ENCODE peak calls at places on chromosomes 2 and 18, in five cellular contexts. C is PC-3, R is WTC11, S is GM20000, E is stomach. K is an unnamed sample.

GRCh38 chr2:191675807-191676667 is 1.9 kb upstream of the NABP1 start:
- DNase-seq in C (no peak), R (no peak), S (peak; percentile 69), E (peak; percentile 35), K (no peak)

GRCh38 chr2:109375656-109376055 is 238.1 kb downstream of the SEPTIN10 start:
- DNase-seq in C (no peak), R (no peak), S (no peak), E (peak; percentile 11), K (no peak)

GRCh38 chr18:56298935-56299334 is 339.5 kb downstream of the TXNL1 start:
- DNase-seq in C (peak; percentile 96), R (no peak), S (no peak), E (no peak), K (no peak)

GRCh38 chr2:84805250-84805917 is 75.5 kb downstream of the TRABD2A start:
- DNase-seq in C (no peak), R (no peak), S (no peak), E (no peak), K (no peak)

GRCh38 chr2:23434721-23435121 is 49.7 kb downstream of the KLHL29 start:
- DNase-seq in C (no peak), R (no peak), S (no peak), E (peak; percentile 17), K (no peak)

GRCh38 chr2:200310545-200310971 is 4.1 kb downstream of the SPATS2L start:
- DNase-seq in C (peak; percentile 59), R (no peak), S (no peak), E (no peak), K (no peak)

GRCh38 chr2:201482543-201482942 is 31.0 kb downstream of the STRADB start:
- DNase-seq in C (no peak), R (no peak), S (no peak), E (no peak), K (no peak)

GRCh38 chr2:187126247-187127005 is 277.5 kb upstream of the ZSWIM2 start:
- DNase-seq in C (no peak), R (no peak), S (no peak), E (no peak), K (no peak)

GRCh38 chr2:33264766-33265165 is 211.7 kb upstream of the RASGRP3 start:
- DNase-seq in C (no peak), R (no peak), S (no peak), E (no peak), K (no peak)

GRCh38 chr2:138475394-138475793 is 26.2 kb upstream of the SPOPL start:
- DNase-seq in C (peak; percentile 41), R (no peak), S (peak; percentile 29), E (no peak), K (no peak)

GRCh38 chr2:95270541-95271081 is 3.6 kb upstream of the PROM2 start:
- DNase-seq in C (no peak), R (peak; percentile 2), S (no peak), E (peak; percentile 21), K (no peak)

GRCh38 chr2:207901401-207901800 is 123.9 kb downstream of the PLEKHM3 start:
- DNase-seq in C (no peak), R (no peak), S (no peak), E (no peak), K (no peak)

GRCh38 chr18:32472841-32473240 is 2.2 kb upstream of the GAREM1 start:
- DNase-seq in C (no peak), R (no peak), S (no peak), E (no peak), K (no peak)

GRCh38 chr2:7517122-7517487 is 599.9 kb downstream of the RNF144A start:
- DNase-seq in C (peak; percentile 89), R (no peak), S (no peak), E (no peak), K (no peak)

GRCh38 chr18:23257686-23258565 is 122.6 kb downstream of the CABLES1 start:
- DNase-seq in C (peak; percentile 68), R (no peak), S (no peak), E (no peak), K (no peak)

GRCh38 chr2:233051241-233052149 is 8.6 kb upstream of the INPP5D start:
- DNase-seq in C (peak; percentile 95), R (peak; percentile 81), S (no peak), E (no peak), K (peak; percentile 40)

GRCh38 chr2:80105020-80105419 is 199.5 kb downstream of the LRRTM1 start:
- DNase-seq in C (no peak), R (no peak), S (no peak), E (no peak), K (no peak)

GRCh38 chr2:187500585-187501359 is 52.7 kb upstream of the CALCRL start:
- DNase-seq in C (peak; percentile 95), R (no peak), S (no peak), E (no peak), K (no peak)

GRCh38 chr2:227625420-227625819 is 8.1 kb downstream of the SCYGR4 start:
- DNase-seq in C (no peak), R (no peak), S (no peak), E (no peak), K (no peak)

GRCh38 chr2:205474746-205475145 is 207.6 kb upstream of the NRP2 start:
- DNase-seq in C (peak; percentile 30), R (no peak), S (no peak), E (no peak), K (no peak)

GRCh38 chr18:6884944-6885343 is 155.4 kb downstream of the ARHGAP28 start:
- DNase-seq in C (no peak), R (no peak), S (no peak), E (no peak), K (no peak)

GRCh38 chr18:36828630-36829361 is at the start of the genes KIAA1328 and TPGS2:
- DNase-seq in C (peak; percentile 65), R (peak; percentile 83), S (peak; percentile 96), E (peak; percentile 86), K (peak; percentile 33)

GRCh38 chr2:75466708-75467311 is 93.9 kb downstream of the EVA1A start:
- DNase-seq in C (peak; percentile 65), R (peak; percentile 71), S (peak; percentile 33), E (peak; percentile 43), K (no peak)

GRCh38 chr2:239758325-239758877 is 266.7 kb downstream of the NDUFA10 start:
- DNase-seq in C (peak; percentile 74), R (no peak), S (no peak), E (no peak), K (no peak)

GRCh38 chr18:44725300-44726096 is 44.8 kb downstream of the SETBP1 start:
- DNase-seq in C (peak; percentile 21), R (no peak), S (peak; percentile 56), E (no peak), K (no peak)

GRCh38 chr2:12412898-12413305 is 303.8 kb upstream of the TRIB2 start:
- DNase-seq in C (no peak), R (no peak), S (peak; percentile 43), E (no peak), K (no peak)

GRCh38 chr2:3778841-3779505 is 75.6 kb downstream of the DCDC2C start:
- DNase-seq in C (no peak), R (no peak), S (no peak), E (no peak), K (no peak)

GRCh38 chr2:223834431-223834830 is 3.0 kb downstream of the AP1S3 start:
- DNase-seq in C (no peak), R (no peak), S (no peak), E (no peak), K (no peak)

GRCh38 chr2:223841436-223842180 is 4.2 kb upstream of the AP1S3 start:
- DNase-seq in C (peak; percentile 35), R (no peak), S (no peak), E (no peak), K (no peak)

GRCh38 chr2:223835701-223836532 is 1.5 kb downstream of the AP1S3 start:
- DNase-seq in C (peak; percentile 87), R (no peak), S (peak; percentile 83), E (no peak), K (no peak)

GRCh38 chr2:223837290-223838061 is at the start of gene AP1S3:
- DNase-seq in C (peak; percentile 84), R (peak; percentile 90), S (peak; percentile 93), E (peak; percentile 84), K (peak; percentile 28)
- TF ChIP-seq CTCF in C (no peak), R (no peak), S (no peak), E (peak; percentile 22), K (no peak)

GRCh38 chr18:834086-834720 is 22.2 kb upstream of the YES1 start:
- DNase-seq in C (no peak), R (no peak), S (no peak), E (no peak), K (no peak)

GRCh38 chr18:833197-833596 is 21.2 kb upstream of the YES1 start:
- DNase-seq in C (no peak), R (no peak), S (no peak), E (no peak), K (no peak)

GRCh38 chr18:829432-829831 is 17.4 kb upstream of the YES1 start:
- DNase-seq in C (no peak), R (no peak), S (no peak), E (no peak), K (no peak)

GRCh38 chr18:830315-830901 is 18.4 kb upstream of the YES1 start:
- DNase-seq in C (no peak), R (no peak), S (peak; percentile 17), E (no peak), K (no peak)

GRCh38 chr18:832085-832681 is 20.1 kb upstream of the YES1 start:
- DNase-seq in C (no peak), R (peak; percentile 70), S (no peak), E (peak; percentile 32), K (no peak)
- TF ChIP-seq CTCF in C (peak; percentile 14), R (no peak), S (no peak), E (no peak), K (no peak)

GRCh38 chr18:62248313-62248712 is 61.3 kb downstream of the RELCH start:
- DNase-seq in C (no peak), R (no peak), S (no peak), E (no peak), K (no peak)

GRCh38 chr18:62245177-62245576 is 58.1 kb downstream of the RELCH start:
- DNase-seq in C (no peak), R (no peak), S (no peak), E (no peak), K (no peak)

GRCh38 chr18:62249478-62250097 is 62.5 kb downstream of the RELCH start:
- DNase-seq in C (peak; percentile 84), R (peak; percentile 73), S (peak; percentile 45), E (peak; percentile 85), K (peak; percentile 82)

GRCh38 chr18:62242955-62243354 is 55.9 kb downstream of the RELCH start:
- DNase-seq in C (no peak), R (no peak), S (no peak), E (no peak), K (no peak)

GRCh38 chr18:62245699-62246098 is 58.6 kb downstream of the RELCH start:
- DNase-seq in C (peak; percentile 3), R (no peak), S (no peak), E (no peak), K (no peak)
- TF ChIP-seq CTCF in C (peak; percentile 28), R (no peak), S (no peak), E (no peak), K (no peak)

GRCh38 chr2:8681786-8682692 is at the start of gene ID2:
- DNase-seq in C (peak; percentile 99), R (peak; percentile 99), S (peak; percentile 99), E (peak; percentile 99), K (peak; percentile 98)
- TF ChIP-seq CTCF in C (no peak), R (no peak), S (no peak), E (no peak), K (no peak)

GRCh38 chr2:238557431-238557830 is 130.7 kb downstream of the ASB1 start:
- DNase-seq in C (no peak), R (no peak), S (no peak), E (no peak), K (no peak)
- TF ChIP-seq CTCF in C (no peak), R (no peak), S (no peak), E (no peak), K (no peak)